ENCODE peak calls at places on chromosomes 3 and 15, in five cellular contexts. K, C, F, Y and T are unnamed samples.

GRCh38 chr3:46662771-46663551 is 30.5 kb downstream of the ALS2CL start:
- DNase-seq in K (peak), C (peak), F (no peak), Y (no peak), T (no peak)

GRCh38 chr3:133474251-133474801 is 74.5 kb downstream of the BFSP2 start:
- DNase-seq in K (peak), C (peak), F (no peak), Y (no peak), T (no peak)

GRCh38 chr3:195154111-195154791 is 116.7 kb downstream of the XXYLT1 start:
- DNase-seq in K (peak), C (peak), F (no peak), Y (no peak), T (no peak)

GRCh38 chr3:8490079-8490552 is 11.5 kb upstream of the LMCD1 start:
- DNase-seq in K (peak), C (peak), F (no peak), Y (no peak), T (peak)

GRCh38 chr15:37090543-37091175 is 9.7 kb downstream of the MEIS2 start:
- DNase-seq in K (no peak), C (no peak), F (no peak), Y (no peak), T (no peak)

GRCh38 chr3:82100378-82100777 is 338.9 kb upstream of the GBE1 start:
- DNase-seq in K (no peak), C (peak), F (no peak), Y (no peak), T (peak)

GRCh38 chr3:58025406-58025805 is 17.2 kb downstream of the FLNB start:
- DNase-seq in K (no peak), C (no peak), F (no peak), Y (no peak), T (no peak)

GRCh38 chr15:41967506-41968206 is 4.7 kb downstream of the EHD4 start:
- DNase-seq in K (peak), C (peak), F (no peak), Y (no peak), T (peak)

GRCh38 chr15:83282859-83283812 is 1.3 kb downstream of the BNC1 start:
- DNase-seq in K (peak), C (no peak), F (peak), Y (no peak), T (peak)

GRCh38 chr15:28948036-28948435 is 62.3 kb downstream of the APBA2 start:
- DNase-seq in K (no peak), C (no peak), F (no peak), Y (no peak), T (no peak)

GRCh38 chr3:12994357-12994606 is 78.9 kb downstream of the IQSEC1 start:
- DNase-seq in K (peak), C (no peak), F (no peak), Y (no peak), T (no peak)

GRCh38 chr3:195754906-195755305 is 34.1 kb downstream of the MUC20 start:
- DNase-seq in K (no peak), C (no peak), F (no peak), Y (no peak), T (no peak)

GRCh38 chr3:180430896-180431295 is 171.1 kb upstream of the TTC14 start:
- DNase-seq in K (no peak), C (peak), F (no peak), Y (no peak), T (peak)

GRCh38 chr15:84648539-84648938 is 5.5 kb downstream of the WDR73 start:
- DNase-seq in K (no peak), C (no peak), F (no peak), Y (no peak), T (no peak)

GRCh38 chr3:82163907-82164520 is 402.6 kb upstream of the GBE1 start:
- DNase-seq in K (peak), C (peak), F (no peak), Y (no peak), T (no peak)

GRCh38 chr15:32851619-32852416 is 134.0 kb downstream of the GREM1 start:
- DNase-seq in K (no peak), C (peak), F (no peak), Y (no peak), T (no peak)

GRCh38 chr3:30341851-30342250 is 264.6 kb upstream of the TGFBR2 start:
- DNase-seq in K (peak), C (no peak), F (no peak), Y (no peak), T (no peak)

GRCh38 chr15:26665950-26666921 is 106.6 kb downstream of the GABRB3 start:
- DNase-seq in K (no peak), C (no peak), F (peak), Y (no peak), T (no peak)

GRCh38 chr3:138451595-138452162 is 17.3 kb downstream of the ESYT3 start:
- DNase-seq in K (no peak), C (no peak), F (peak), Y (no peak), T (no peak)

GRCh38 chr3:140288575-140288974 is 353.6 kb downstream of the CLSTN2 start:
- DNase-seq in K (no peak), C (no peak), F (no peak), Y (no peak), T (no peak)

GRCh38 chr3:41907330-41908073 is 54.4 kb downstream of the ULK4 start:
- DNase-seq in K (peak), C (peak), F (no peak), Y (no peak), T (no peak)

GRCh38 chr3:138438896-138439295 is 4.5 kb downstream of the ESYT3 start:
- DNase-seq in K (no peak), C (no peak), F (peak), Y (no peak), T (no peak)

GRCh38 chr3:150623945-150624344 is 20.8 kb downstream of the SELENOT start:
- DNase-seq in K (no peak), C (peak), F (no peak), Y (no peak), T (no peak)

GRCh38 chr3:158456114-158456513 is 114.9 kb upstream of the MLF1 start:
- DNase-seq in K (peak), C (peak), F (no peak), Y (no peak), T (no peak)

GRCh38 chr3:55815262-55815661 is 328.2 kb upstream of the WNT5A start:
- DNase-seq in K (no peak), C (no peak), F (no peak), Y (no peak), T (no peak)

GRCh38 chr15:43771816-43772215 is 5.0 kb downstream of the ELL3 start:
- DNase-seq in K (peak), C (no peak), F (no peak), Y (no peak), T (no peak)

GRCh38 chr15:80758130-80758529 is 21.0 kb upstream of the CEMIP start:
- DNase-seq in K (no peak), C (no peak), F (no peak), Y (no peak), T (no peak)

GRCh38 chr3:136189859-136190617 is 6.1 kb downstream of the MSL2 start:
- DNase-seq in K (no peak), C (no peak), F (no peak), Y (no peak), T (no peak)

GRCh38 chr15:23690450-23690852 is 3.3 kb upstream of the NDN start:
- DNase-seq in K (peak), C (peak), F (peak), Y (no peak), T (no peak)

GRCh38 chr3:161149529-161149928 is 44.4 kb upstream of the B3GALNT1 start:
- DNase-seq in K (peak), C (no peak), F (no peak), Y (no peak), T (no peak)

GRCh38 chr15:40103864-40104271 is 4.8 kb downstream of the BMF start:
- DNase-seq in K (no peak), C (no peak), F (no peak), Y (no peak), T (no peak)

GRCh38 chr15:82168296-82168695 is 94.2 kb downstream of the EFL1 start:
- DNase-seq in K (no peak), C (no peak), F (no peak), Y (no peak), T (no peak)

GRCh38 chr3:140440446-140440845 is 237.4 kb upstream of the TRIM42 start:
- DNase-seq in K (no peak), C (no peak), F (no peak), Y (no peak), T (no peak)

GRCh38 chr15:90174140-90174891 is 26.8 kb upstream of the SEMA4B start:
- DNase-seq in K (peak), C (no peak), F (peak), Y (no peak), T (no peak)

GRCh38 chr15:77507151-77507847 is 86.6 kb downstream of the HMG20A start:
- DNase-seq in K (no peak), C (no peak), F (no peak), Y (no peak), T (no peak)

GRCh38 chr15:57387644-57388076 is 11.4 kb downstream of the CGNL1 start:
- DNase-seq in K (no peak), C (no peak), F (peak), Y (no peak), T (no peak)

GRCh38 chr3:9808345-9809037 is 1.6 kb upstream of the TTLL3 start:
- DNase-seq in K (peak), C (peak), F (peak), Y (no peak), T (peak)

DNA sequence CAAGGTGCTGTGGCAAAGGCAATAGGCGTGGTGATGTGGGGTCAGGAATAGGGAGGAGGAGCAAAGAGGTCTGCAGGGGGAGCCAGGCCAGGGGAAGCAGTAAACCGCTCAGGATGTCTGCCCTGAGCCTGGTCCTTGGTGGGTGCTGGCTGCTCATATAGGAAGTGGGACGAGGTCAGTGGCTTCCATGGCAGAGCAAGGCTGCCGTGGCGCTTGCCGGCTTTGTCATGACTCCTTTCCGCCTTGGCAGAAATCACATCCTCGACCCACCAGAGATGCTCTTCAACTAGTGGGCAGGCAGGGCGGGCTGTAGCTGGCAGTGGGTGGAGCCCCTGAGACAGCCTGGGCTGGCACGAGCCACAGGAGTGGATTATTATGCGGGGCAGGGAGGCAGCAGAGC is 13.1 kb upstream of the SKOR1 start:
- DNase-seq in K (no peak), C (no peak), F (peak), Y (no peak), T (no peak)
- H3K23ac ChIP-seq in K (no peak), C (no peak), F (no peak), Y (no peak), T (no peak)

GRCh38 chr3:53709856-53710674 is 136.2 kb downstream of the CHDH start:
- DNase-seq in K (peak), C (peak), F (peak), Y (peak), T (peak)
- H3K27ac ChIP-seq in K (no peak), C (no peak), F (no peak), Y (no peak), T (no peak)

GRCh38 chr3:23079976-23080375 is 123.2 kb upstream of the UBE2E2 start:
- DNase-seq in K (no peak), C (no peak), F (no peak), Y (no peak), T (no peak)
- H3K23ac ChIP-seq in K (no peak), C (no peak), F (no peak), Y (no peak), T (no peak)

GRCh38 chr3:182971637-182972036 is 8.7 kb downstream of the DCUN1D1 start:
- DNase-seq in K (peak), C (peak), F (no peak), Y (no peak), T (no peak)

GRCh38 chr3:182969853-182970252 is 10.5 kb downstream of the DCUN1D1 start:
- DNase-seq in K (no peak), C (no peak), F (no peak), Y (no peak), T (no peak)

GRCh38 chr3:182972387-182972786 is 8.0 kb downstream of the DCUN1D1 start:
- DNase-seq in K (no peak), C (no peak), F (no peak), Y (no peak), T (no peak)

GRCh38 chr3:182969277-182969676 is 11.1 kb downstream of the DCUN1D1 start:
- DNase-seq in K (peak), C (peak), F (no peak), Y (no peak), T (no peak)

DNA sequence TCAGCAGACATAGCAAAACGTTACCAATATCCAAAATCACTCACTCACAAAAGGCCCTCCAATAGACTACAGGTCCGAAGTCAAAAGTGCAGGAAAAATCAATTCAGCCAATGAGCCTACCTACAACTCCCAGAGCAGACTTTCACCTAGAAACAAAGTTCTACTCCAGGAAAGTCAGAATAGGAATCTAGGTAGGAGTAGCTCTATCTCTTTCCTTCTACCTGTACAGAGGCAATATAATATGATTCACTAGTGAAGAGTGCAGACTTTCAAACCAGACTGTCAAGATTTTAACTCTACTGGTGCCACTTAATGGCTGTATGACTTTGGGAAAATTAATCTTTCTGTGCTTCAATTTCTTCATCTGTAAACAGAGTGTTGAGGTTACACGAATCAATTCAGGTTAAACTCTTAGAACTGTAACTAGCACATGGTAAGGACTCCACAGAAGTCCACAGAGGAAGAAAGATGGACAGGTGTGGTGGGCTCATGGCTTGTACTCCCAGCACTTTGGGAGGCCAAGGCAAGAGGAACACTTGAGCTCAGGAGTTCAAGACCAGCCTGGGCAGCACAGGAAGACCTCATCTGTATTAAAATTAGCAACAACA is 9.4 kb downstream of the DCUN1D1 start:
- DNase-seq in K (no peak), C (no peak), F (no peak), Y (no peak), T (peak)
- H3K27ac ChIP-seq in K (peak), C (no peak), F (no peak), Y (no peak), T (no peak)

GRCh38 chr3:125054436-125055164 is 1.2 kb downstream of the HEG1 start:
- DNase-seq in K (peak), C (peak), F (no peak), Y (no peak), T (peak)

GRCh38 chr3:125055165-125055912 is 458 bp downstream of the HEG1 start:
- DNase-seq in K (no peak), C (peak), F (no peak), Y (no peak), T (no peak)

GRCh38 chr3:125052671-125053303 is 3.0 kb downstream of the HEG1 start:
- DNase-seq in K (peak), C (peak), F (no peak), Y (no peak), T (peak)

GRCh38 chr3:125051715-125052581 is 3.8 kb downstream of the HEG1 start:
- DNase-seq in K (peak), C (peak), F (peak), Y (no peak), T (peak)

DNA sequence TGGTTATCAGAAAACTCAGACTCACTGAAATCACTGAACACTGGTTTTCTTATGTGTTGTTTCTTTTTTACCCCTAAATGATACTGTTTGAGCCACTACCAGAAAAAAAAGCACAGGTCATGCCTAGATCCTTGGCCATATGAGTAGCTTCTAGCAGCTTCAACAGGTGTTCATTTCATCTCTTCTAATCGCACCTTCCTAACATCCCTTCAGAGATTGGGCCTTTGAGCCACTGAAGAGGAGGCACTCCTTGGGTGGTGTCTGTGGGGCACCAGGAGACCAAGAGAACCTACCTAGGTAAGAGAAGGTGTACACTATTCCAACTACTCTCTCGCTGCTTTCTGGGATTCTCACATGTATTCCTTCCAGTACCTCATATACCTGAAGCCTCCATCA is 2.5 kb downstream of the HEG1 start:
- DNase-seq in K (no peak), C (no peak), F (no peak), Y (no peak), T (no peak)
- H3K23ac ChIP-seq in K (no peak), C (peak), F (no peak), Y (no peak), T (no peak)